ENCODE peak calls at places on chromosomes 4 and X, in ten cellular contexts. One of them, this sample, is unnamed.

GRCh38 chrX:71215335-71215912 is 7.6 kb upstream of the GJB1 start:
- DNase-seq in NCI-H2107: peak
- DNase-seq in heart left ventricle: no peak
- DNase-seq in neural progenitor cell: no peak
- DNase-seq in HL-60: no peak
- DNase-seq in Kasumi-1: no peak
- DNase-seq in GM06990: no peak
- DNase-seq in GF-D8: no peak
- DNase-seq in RWPE1: no peak
- DNase-seq in left ventricle myocardium superior: no peak
- DNase-seq in this sample: no peak

GRCh38 chrX:87805829-87806490 is 288.4 kb downstream of the KLHL4 start:
- DNase-seq in GF-D8: no peak
- DNase-seq in HL-60: no peak
- DNase-seq in GM06990: no peak
- DNase-seq in neural progenitor cell: no peak
- DNase-seq in heart left ventricle: no peak
- DNase-seq in RWPE1: no peak
- DNase-seq in Kasumi-1: no peak
- DNase-seq in left ventricle myocardium superior: no peak
- DNase-seq in NCI-H2107: no peak
- DNase-seq in this sample: no peak

GRCh38 chrX:131068945-131069719 is 11.0 kb downstream of the ARHGAP36 start:
- DNase-seq in RWPE1: no peak
- DNase-seq in GF-D8: no peak
- DNase-seq in NCI-H2107: no peak
- DNase-seq in Kasumi-1: peak
- DNase-seq in neural progenitor cell: peak
- DNase-seq in left ventricle myocardium superior: no peak
- DNase-seq in HL-60: no peak
- DNase-seq in GM06990: peak
- DNase-seq in heart left ventricle: no peak
- DNase-seq in this sample: peak

GRCh38 chrX:25072247-25072646 is 56.5 kb upstream of the ARX start:
- DNase-seq in HL-60: no peak
- DNase-seq in neural progenitor cell: no peak
- DNase-seq in GF-D8: peak
- DNase-seq in NCI-H2107: no peak
- DNase-seq in RWPE1: no peak
- DNase-seq in GM06990: no peak
- DNase-seq in heart left ventricle: no peak
- DNase-seq in Kasumi-1: peak
- DNase-seq in left ventricle myocardium superior: no peak
- DNase-seq in this sample: no peak

GRCh38 chr4:182746876-182747275 is 170.3 kb downstream of the DCTD start:
- DNase-seq in GM06990: no peak
- DNase-seq in left ventricle myocardium superior: no peak
- DNase-seq in RWPE1: no peak
- DNase-seq in heart left ventricle: no peak
- DNase-seq in HL-60: no peak
- DNase-seq in NCI-H2107: no peak
- DNase-seq in GF-D8: no peak
- DNase-seq in Kasumi-1: no peak
- DNase-seq in neural progenitor cell: no peak
- DNase-seq in this sample: no peak

GRCh38 chr4:7487998-7488671 is 53.4 kb upstream of the PSAPL1 start:
- DNase-seq in left ventricle myocardium superior: no peak
- DNase-seq in HL-60: no peak
- DNase-seq in NCI-H2107: no peak
- DNase-seq in GM06990: no peak
- DNase-seq in neural progenitor cell: no peak
- DNase-seq in heart left ventricle: no peak
- DNase-seq in RWPE1: no peak
- DNase-seq in GF-D8: no peak
- DNase-seq in Kasumi-1: no peak
- DNase-seq in this sample: no peak

GRCh38 chr4:67522851-67523671 is 22.2 kb downstream of the CENPC start:
- DNase-seq in RWPE1: no peak
- DNase-seq in HL-60: no peak
- DNase-seq in heart left ventricle: no peak
- DNase-seq in left ventricle myocardium superior: no peak
- DNase-seq in GF-D8: no peak
- DNase-seq in NCI-H2107: no peak
- DNase-seq in GM06990: no peak
- DNase-seq in neural progenitor cell: no peak
- DNase-seq in Kasumi-1: no peak
- DNase-seq in this sample: peak

GRCh38 chr4:602559-602942 is 22.8 kb upstream of the PDE6B start:
- DNase-seq in GF-D8: no peak
- DNase-seq in HL-60: no peak
- DNase-seq in Kasumi-1: no peak
- DNase-seq in neural progenitor cell: peak
- DNase-seq in RWPE1: peak
- DNase-seq in GM06990: peak
- DNase-seq in left ventricle myocardium superior: peak
- DNase-seq in heart left ventricle: no peak
- DNase-seq in NCI-H2107: no peak
- DNase-seq in this sample: no peak

GRCh38 chr4:102608190-102608589 is 107.0 kb downstream of the NFKB1 start:
- DNase-seq in HL-60: no peak
- DNase-seq in neural progenitor cell: no peak
- DNase-seq in GF-D8: no peak
- DNase-seq in Kasumi-1: no peak
- DNase-seq in left ventricle myocardium superior: no peak
- DNase-seq in RWPE1: no peak
- DNase-seq in NCI-H2107: no peak
- DNase-seq in GM06990: no peak
- DNase-seq in heart left ventricle: no peak
- DNase-seq in this sample: no peak

GRCh38 chrX:153450949-153451277 is 5.1 kb upstream of the TREX2 start:
- DNase-seq in NCI-H2107: no peak
- DNase-seq in GF-D8: no peak
- DNase-seq in GM06990: no peak
- DNase-seq in neural progenitor cell: no peak
- DNase-seq in heart left ventricle: no peak
- DNase-seq in Kasumi-1: no peak
- DNase-seq in HL-60: no peak
- DNase-seq in RWPE1: no peak
- DNase-seq in left ventricle myocardium superior: no peak
- DNase-seq in this sample: no peak

GRCh38 chr4:109067509-109068205 is 234.8 kb downstream of the COL25A1 start:
- DNase-seq in RWPE1: no peak
- DNase-seq in heart left ventricle: no peak
- DNase-seq in GF-D8: no peak
- DNase-seq in Kasumi-1: no peak
- DNase-seq in GM06990: no peak
- DNase-seq in NCI-H2107: no peak
- DNase-seq in left ventricle myocardium superior: peak
- DNase-seq in HL-60: no peak
- DNase-seq in neural progenitor cell: no peak
- DNase-seq in this sample: no peak

GRCh38 chrX:9231491-9231890 is 197.6 kb upstream of the FAM9B start:
- DNase-seq in NCI-H2107: no peak
- DNase-seq in heart left ventricle: no peak
- DNase-seq in RWPE1: no peak
- DNase-seq in HL-60: no peak
- DNase-seq in neural progenitor cell: no peak
- DNase-seq in GM06990: no peak
- DNase-seq in Kasumi-1: no peak
- DNase-seq in GF-D8: no peak
- DNase-seq in left ventricle myocardium superior: no peak
- DNase-seq in this sample: peak

GRCh38 chr4:9921326-9921725 is 100.0 kb downstream of the SLC2A9 start:
- DNase-seq in GF-D8: no peak
- DNase-seq in Kasumi-1: no peak
- DNase-seq in HL-60: no peak
- DNase-seq in RWPE1: no peak
- DNase-seq in NCI-H2107: no peak
- DNase-seq in heart left ventricle: no peak
- DNase-seq in GM06990: no peak
- DNase-seq in left ventricle myocardium superior: no peak
- DNase-seq in neural progenitor cell: peak
- DNase-seq in this sample: no peak

GRCh38 chrX:124274438-124275166 is 57.9 kb upstream of the TEX13D start:
- DNase-seq in NCI-H2107: no peak
- DNase-seq in GM06990: no peak
- DNase-seq in GF-D8: no peak
- DNase-seq in heart left ventricle: peak
- DNase-seq in neural progenitor cell: peak
- DNase-seq in RWPE1: no peak
- DNase-seq in Kasumi-1: peak
- DNase-seq in HL-60: no peak
- DNase-seq in left ventricle myocardium superior: peak
- DNase-seq in this sample: no peak

GRCh38 chr4:157425897-157426296 is 205.4 kb downstream of the GRIA2 start:
- DNase-seq in Kasumi-1: no peak
- DNase-seq in heart left ventricle: no peak
- DNase-seq in left ventricle myocardium superior: no peak
- DNase-seq in RWPE1: no peak
- DNase-seq in NCI-H2107: no peak
- DNase-seq in GM06990: no peak
- DNase-seq in HL-60: no peak
- DNase-seq in neural progenitor cell: no peak
- DNase-seq in GF-D8: no peak
- DNase-seq in this sample: no peak

GRCh38 chr4:48079972-48080391 is 54.1 kb downstream of the TXK start:
- DNase-seq in heart left ventricle: no peak
- DNase-seq in HL-60: no peak
- DNase-seq in Kasumi-1: no peak
- DNase-seq in GF-D8: no peak
- DNase-seq in NCI-H2107: no peak
- DNase-seq in neural progenitor cell: no peak
- DNase-seq in RWPE1: peak
- DNase-seq in GM06990: no peak
- DNase-seq in left ventricle myocardium superior: no peak
- DNase-seq in this sample: peak

GRCh38 chr4:119683518-119683917 is 54.9 kb upstream of the PDE5A start:
- DNase-seq in left ventricle myocardium superior: no peak
- DNase-seq in Kasumi-1: no peak
- DNase-seq in GM06990: no peak
- DNase-seq in heart left ventricle: no peak
- DNase-seq in GF-D8: no peak
- DNase-seq in NCI-H2107: no peak
- DNase-seq in HL-60: no peak
- DNase-seq in RWPE1: no peak
- DNase-seq in neural progenitor cell: no peak
- DNase-seq in this sample: no peak

GRCh38 chr4:77196866-77197265 is 39.9 kb downstream of the CCNG2 start:
- DNase-seq in neural progenitor cell: no peak
- DNase-seq in NCI-H2107: no peak
- DNase-seq in RWPE1: no peak
- DNase-seq in GM06990: peak
- DNase-seq in HL-60: no peak
- DNase-seq in heart left ventricle: no peak
- DNase-seq in left ventricle myocardium superior: no peak
- DNase-seq in Kasumi-1: no peak
- DNase-seq in GF-D8: no peak
- DNase-seq in this sample: no peak

GRCh38 chr4:108950158-108950915 is 187.5 kb upstream of the ETNPPL start:
- DNase-seq in RWPE1: no peak
- DNase-seq in left ventricle myocardium superior: no peak
- DNase-seq in neural progenitor cell: no peak
- DNase-seq in GM06990: no peak
- DNase-seq in GF-D8: no peak
- DNase-seq in HL-60: no peak
- DNase-seq in NCI-H2107: no peak
- DNase-seq in Kasumi-1: no peak
- DNase-seq in heart left ventricle: no peak
- DNase-seq in this sample: no peak

GRCh38 chrX:138946941-138947340 is 235.4 kb upstream of the FGF13 start:
- DNase-seq in heart left ventricle: no peak
- DNase-seq in left ventricle myocardium superior: no peak
- DNase-seq in Kasumi-1: no peak
- DNase-seq in GM06990: no peak
- DNase-seq in RWPE1: no peak
- DNase-seq in neural progenitor cell: no peak
- DNase-seq in NCI-H2107: no peak
- DNase-seq in HL-60: no peak
- DNase-seq in GF-D8: no peak
- DNase-seq in this sample: no peak

GRCh38 chr4:102717448-102718092 is 43.2 kb downstream of the MANBA start:
- DNase-seq in NCI-H2107: no peak
- DNase-seq in HL-60: no peak
- DNase-seq in Kasumi-1: no peak
- DNase-seq in GF-D8: no peak
- DNase-seq in RWPE1: no peak
- DNase-seq in heart left ventricle: no peak
- DNase-seq in left ventricle myocardium superior: no peak
- DNase-seq in neural progenitor cell: no peak
- DNase-seq in GM06990: no peak
- DNase-seq in this sample: no peak

GRCh38 chr4:88759039-88759631 is 61.5 kb upstream of the NAP1L5 start:
- DNase-seq in RWPE1: no peak
- DNase-seq in GF-D8: no peak
- DNase-seq in HL-60: no peak
- DNase-seq in Kasumi-1: no peak
- DNase-seq in GM06990: no peak
- DNase-seq in NCI-H2107: no peak
- DNase-seq in heart left ventricle: no peak
- DNase-seq in left ventricle myocardium superior: no peak
- DNase-seq in neural progenitor cell: peak
- DNase-seq in this sample: no peak

GRCh38 chr4:75634951-75635350 is 4.6 kb upstream of the CDKL2 start:
- DNase-seq in Kasumi-1: no peak
- DNase-seq in neural progenitor cell: no peak
- DNase-seq in GF-D8: no peak
- DNase-seq in heart left ventricle: no peak
- DNase-seq in HL-60: no peak
- DNase-seq in GM06990: no peak
- DNase-seq in left ventricle myocardium superior: no peak
- DNase-seq in RWPE1: no peak
- DNase-seq in NCI-H2107: no peak
- DNase-seq in this sample: no peak